ENCODE peak calls at places on chromosomes 1 and 21, in nine cellular contexts. G is HL-60, P is SK-N-SH, K is transverse colon, S is H1, M is prostate gland, U is GM12878, T is HepG2, J is HCT116. F is an unnamed sample.

GRCh38 chr1:109754738-109755137 is 9.0 kb downstream of the EPS8L3 start:
- DNase-seq in G (no peak), P (no peak), K (no peak), S (no peak), M (no peak), U (no peak), T (no peak), J (no peak), F (no peak)

GRCh38 chr21:33115586-33116541 is 45.9 kb downstream of the OLIG1 start:
- DNase-seq in G (no peak), P (no peak), K (no peak), S (no peak), M (no peak), U (no peak), T (no peak), J (no peak), F (no peak)

GRCh38 chr1:86546787-86547221 is at the start of gene CLCA4:
- DNase-seq in G (no peak), P (no peak), K (no peak), S (no peak), M (no peak), U (no peak), T (no peak), J (no peak), F (no peak)

GRCh38 chr21:45470087-45470515 is 65.1 kb downstream of the COL18A1 start:
- DNase-seq in G (no peak), P (no peak), K (no peak), S (no peak), M (no peak), U (no peak), T (no peak), J (no peak), F (no peak)

GRCh38 chr1:62207187-62207586 is 12.5 kb downstream of the L1TD1 start:
- DNase-seq in G (no peak), P (no peak), K (no peak), S (no peak), M (no peak), U (no peak), T (no peak), J (no peak), F (no peak)

GRCh38 chr1:51728611-51729155 is 111.8 kb downstream of the OSBPL9 start:
- DNase-seq in G (no peak), P (peak; percentile 33), K (no peak), S (no peak), M (no peak), U (no peak), T (no peak), J (no peak), F (no peak)

GRCh38 chr21:36027352-36027751 is 33.0 kb downstream of the SETD4 start:
- DNase-seq in G (no peak), P (no peak), K (no peak), S (no peak), M (no peak), U (no peak), T (no peak), J (no peak), F (no peak)

GRCh38 chr1:125066385-125066784 is 3881.6 kb downstream of the SRGAP2C start:
- DNase-seq in G (no peak), P (no peak), K (no peak), S (no peak), M (no peak), U (no peak), T (no peak), J (no peak), F (no peak)

GRCh38 chr1:32878183-32878582 is 7.5 kb upstream of the FNDC5 start:
- DNase-seq in G (no peak), P (no peak), K (no peak), S (no peak), M (no peak), U (no peak), T (no peak), J (no peak), F (no peak)

DNA sequence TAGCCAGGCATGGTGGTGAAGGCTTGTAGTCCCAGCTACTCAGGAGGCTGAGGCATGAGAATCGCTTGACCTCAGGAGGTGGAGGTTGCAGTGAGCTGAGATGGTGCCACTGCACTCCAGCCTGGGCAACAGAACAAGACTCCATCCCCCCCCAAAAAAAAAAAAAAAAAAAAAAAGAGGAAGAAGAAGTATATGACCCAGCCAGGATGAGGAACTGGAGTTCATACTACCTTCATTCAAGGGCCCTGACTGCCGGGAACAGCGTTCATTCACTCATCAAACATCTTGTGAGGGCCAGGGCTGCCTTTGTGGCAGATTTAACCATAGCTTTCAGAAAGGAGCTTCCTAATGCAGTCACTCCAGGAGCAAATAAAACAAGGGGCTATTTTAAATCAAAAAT is 127.6 kb downstream of the MRPS6 start:
- DNase-seq in G (peak; percentile 44), P (no peak), K (no peak), S (no peak), M (no peak), U (no peak), T (no peak), J (no peak), F (no peak)
- H3K4me3 ChIP-seq in G (no peak overlapping the region), P (no peak overlapping the region), K (no peak overlapping the region), S (no peak overlapping the region), M (no peak overlapping the region), U (no peak overlapping the region), T (peak overlapping the region; percentile 77), J (no peak overlapping the region), F (no peak overlapping the region)

GRCh38 chr1:67897270-67897949 is 64.1 kb upstream of the GNG12 start:
- DNase-seq in G (no peak), P (no peak), K (no peak), S (no peak), M (no peak), U (no peak), T (no peak), J (no peak), F (no peak)
- TF ChIP-seq POLR2AphosphoS5 in G (no peak), P (no peak), K (no peak), S (no peak), M (no peak), U (no peak), T (no peak), J (no peak), F (no peak)

GRCh38 chr1:231602675-231602984 is 24.0 kb upstream of the DISC1 start:
- DNase-seq in G (no peak), P (no peak), K (no peak), S (no peak), M (no peak), U (no peak), T (no peak), J (no peak), F (no peak)

GRCh38 chr1:231604276-231604621 is 22.3 kb upstream of the DISC1 start:
- DNase-seq in G (no peak), P (no peak), K (no peak), S (no peak), M (no peak), U (no peak), T (no peak), J (no peak), F (no peak)

GRCh38 chr1:231605389-231606100 is 21.0 kb upstream of the DISC1 start:
- DNase-seq in G (no peak), P (no peak), K (no peak), S (no peak), M (no peak), U (no peak), T (no peak), J (no peak), F (no peak)

GRCh38 chr1:231601775-231602674 is 24.6 kb upstream of the DISC1 start:
- DNase-seq in G (no peak), P (no peak), K (no peak), S (no peak), M (peak; percentile 65), U (no peak), T (no peak), J (no peak), F (no peak)

GRCh38 chr1:231603598-231604275 is 22.9 kb upstream of the DISC1 start:
- DNase-seq in G (no peak), P (peak; percentile 56), K (peak; percentile 48), S (no peak), M (peak; percentile 18), U (no peak), T (peak; percentile 69), J (peak; percentile 51), F (peak; percentile 29)
- H3K4me3 ChIP-seq in G (peak overlapping the region; percentile 60), P (peak overlapping the region; percentile 58), K (peak overlapping the region; percentile 1), S (no peak overlapping the region), M (peak overlapping the region; percentile 21), U (peak overlapping the region; percentile 58), T (peak overlapping the region; percentile 75), J (peak overlapping the region; percentile 52), F (peak overlapping the region; percentile 33)

DNA sequence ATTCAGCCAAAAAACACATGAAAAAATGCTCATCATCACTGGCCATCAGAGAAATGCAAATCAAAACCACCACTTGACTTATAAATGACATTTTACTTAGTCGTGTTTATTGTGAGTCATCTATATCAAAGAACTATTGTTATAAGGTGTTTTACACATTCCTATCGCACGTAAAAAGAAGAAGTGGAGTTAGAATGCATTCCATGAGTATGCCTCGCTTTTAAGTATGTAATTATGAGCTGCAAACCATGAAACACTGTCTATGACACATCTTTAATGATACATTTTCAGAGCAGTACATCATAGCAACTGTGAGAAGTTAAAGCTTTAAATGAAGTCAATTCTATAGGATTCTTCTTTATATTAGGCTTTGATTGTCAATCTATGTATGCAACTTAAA is 614.3 kb upstream of the ADAMTS5 start:
- DNase-seq in G (no peak), P (no peak), K (no peak), S (no peak), M (no peak), U (no peak), T (no peak), J (no peak), F (no peak)
- TF ChIP-seq POLR2AphosphoS5 in G (no peak), P (no peak), K (no peak), S (no peak), M (no peak), U (no peak), T (no peak), J (no peak), F (no peak)

DNA sequence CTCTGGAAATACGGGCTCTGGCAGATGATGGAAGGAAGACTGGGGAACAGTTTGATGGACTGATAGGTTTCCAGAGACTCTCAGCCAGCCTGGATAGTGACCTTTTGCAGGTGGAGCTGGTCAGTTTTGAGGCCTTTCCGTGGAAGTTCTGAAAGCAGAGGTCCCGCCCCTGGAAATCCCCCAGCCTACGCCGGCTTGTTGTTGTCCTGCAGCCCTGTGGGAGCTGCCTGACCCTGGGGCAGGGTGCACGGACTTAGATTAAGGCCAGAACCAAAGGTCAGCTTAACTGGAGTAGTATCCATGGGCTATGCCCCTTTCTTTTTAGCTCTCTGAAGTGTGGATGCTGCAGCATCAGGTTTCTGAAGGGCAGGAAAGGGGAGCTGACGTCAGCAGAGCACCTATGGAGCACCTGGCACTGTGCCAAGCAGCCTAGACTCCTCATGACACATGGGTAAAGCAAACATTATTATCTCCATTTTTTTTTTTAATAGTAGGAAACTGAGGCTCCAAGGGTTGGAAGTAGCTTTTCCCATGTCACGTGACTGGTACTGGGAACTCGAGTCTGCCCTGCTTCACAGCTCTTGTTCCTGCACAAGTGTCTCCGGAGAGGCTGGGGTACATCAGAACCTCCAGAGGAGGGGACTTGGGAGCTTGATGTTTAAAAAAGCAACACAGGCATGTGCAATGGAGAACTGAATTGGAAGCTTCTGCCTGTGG is 38.5 kb downstream of the IER5 start:
- DNase-seq in G (no peak), P (peak; percentile 38), K (peak; percentile 44), S (no peak), M (no peak), U (no peak), T (peak; percentile 36), J (no peak), F (peak; percentile 73)
- H3K4me3 ChIP-seq in G (no peak overlapping the region), P (no peak overlapping the region), K (no peak overlapping the region), S (no peak overlapping the region), M (no peak overlapping the region), U (no peak overlapping the region), T (peak overlapping the region; percentile 1), J (no peak overlapping the region), F (no peak overlapping the region)

F was measured in stomach.